ENCODE peak calls at places on chromosome 12, in four cellular contexts. One of them, this sample, is unnamed. For H3K36me3, the result is how much of the 10 kb centered on the place peaks cover.

GRCh38 chr12:12376636-12377448 is 20.0 kb downstream of the BORCS5 start:
- DNase-seq in IMR-90: peak
- DNase-seq in neuronal stem cell: peak
- DNase-seq in ovary: peak
- DNase-seq in this sample: no peak

GRCh38 chr12:47812797-47813490 is 6.8 kb downstream of the HDAC7 start:
- DNase-seq in IMR-90: peak
- DNase-seq in neuronal stem cell: peak
- DNase-seq in ovary: peak
- DNase-seq in this sample: peak

GRCh38 chr12:133201888-133202287 is 20.6 kb downstream of the ZNF268 start:
- DNase-seq in IMR-90: no peak
- DNase-seq in neuronal stem cell: no peak
- DNase-seq in ovary: no peak
- DNase-seq in this sample: no peak

GRCh38 chr12:44155349-44155748 is 319.5 kb downstream of the TMEM117 start:
- DNase-seq in IMR-90: no peak
- DNase-seq in neuronal stem cell: no peak
- DNase-seq in ovary: no peak
- DNase-seq in this sample: no peak

GRCh38 chr12:52347546-52348510 is 19.5 kb downstream of the KRT85 start:
- DNase-seq in IMR-90: no peak
- DNase-seq in neuronal stem cell: no peak
- DNase-seq in ovary: no peak
- DNase-seq in this sample: no peak

GRCh38 chr12:84814664-84815245 is 97.8 kb downstream of the SLC6A15 start:
- DNase-seq in IMR-90: peak
- DNase-seq in neuronal stem cell: no peak
- DNase-seq in ovary: no peak
- DNase-seq in this sample: no peak

GRCh38 chr12:124550123-124551089 is 17.0 kb downstream of the NCOR2 start:
- DNase-seq in IMR-90: no peak
- DNase-seq in neuronal stem cell: no peak
- DNase-seq in ovary: no peak
- DNase-seq in this sample: no peak

GRCh38 chr12:105954891-105955607 is 183.7 kb downstream of the NUAK1 start:
- DNase-seq in IMR-90: peak
- DNase-seq in neuronal stem cell: no peak
- DNase-seq in ovary: no peak
- DNase-seq in this sample: no peak

GRCh38 chr12:80419660-80420059 is 24.4 kb upstream of the PTPRQ start:
- DNase-seq in IMR-90: peak
- DNase-seq in neuronal stem cell: no peak
- DNase-seq in ovary: no peak
- DNase-seq in this sample: no peak

GRCh38 chr12:58086930-58087329 is 145.6 kb downstream of the ATP23 start:
- DNase-seq in IMR-90: no peak
- DNase-seq in neuronal stem cell: no peak
- DNase-seq in ovary: no peak
- DNase-seq in this sample: no peak

GRCh38 chr12:58087428-58088117 is 146.2 kb downstream of the ATP23 start:
- DNase-seq in IMR-90: no peak
- DNase-seq in neuronal stem cell: no peak
- DNase-seq in ovary: no peak
- DNase-seq in this sample: peak

GRCh38 chr12:58081488-58081887 is 140.1 kb downstream of the ATP23 start:
- DNase-seq in IMR-90: no peak
- DNase-seq in neuronal stem cell: no peak
- DNase-seq in ovary: no peak
- DNase-seq in this sample: no peak

GRCh38 chr12:58082996-58083395 is 141.6 kb downstream of the ATP23 start:
- DNase-seq in IMR-90: no peak
- DNase-seq in neuronal stem cell: no peak
- DNase-seq in ovary: no peak
- DNase-seq in this sample: no peak

GRCh38 chr12:58086006-58086405 is 144.6 kb downstream of the ATP23 start:
- DNase-seq in IMR-90: no peak
- DNase-seq in neuronal stem cell: no peak
- DNase-seq in ovary: no peak
- DNase-seq in this sample: no peak
- H3K36me3 ChIP-seq in IMR-90: under half
- H3K36me3 ChIP-seq in neuronal stem cell: under half
- H3K36me3 ChIP-seq in ovary: under half
- H3K36me3 ChIP-seq in this sample: under half

DNA sequence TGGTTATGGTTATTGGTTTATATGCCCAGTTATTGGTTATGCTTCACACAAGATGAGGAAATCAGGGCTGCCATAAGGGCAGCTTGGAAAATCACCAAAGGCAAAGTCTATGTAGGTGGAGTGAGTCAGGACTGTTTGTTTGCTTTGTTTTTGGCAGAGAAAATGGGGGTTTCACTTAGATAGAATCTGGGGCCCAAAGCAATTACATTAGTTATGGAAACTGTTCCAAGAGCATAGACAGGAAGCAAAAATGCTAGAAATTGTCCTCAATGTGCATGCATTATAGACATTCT is 2.2 kb downstream of the VAMP1 start:
- DNase-seq in IMR-90: peak
- DNase-seq in neuronal stem cell: no peak
- DNase-seq in ovary: no peak
- DNase-seq in this sample: no peak
- H3K4me3 ChIP-seq in IMR-90: no peak
- H3K4me3 ChIP-seq in neuronal stem cell: no peak
- H3K4me3 ChIP-seq in ovary: no peak
- H3K4me3 ChIP-seq in this sample: no peak

GRCh38 chr12:117025481-117026151 is 73.6 kb downstream of the TESC start:
- DNase-seq in IMR-90: peak
- DNase-seq in neuronal stem cell: peak
- DNase-seq in ovary: peak
- DNase-seq in this sample: peak
- H3K36me3 ChIP-seq in IMR-90: half or more
- H3K36me3 ChIP-seq in neuronal stem cell: half or more
- H3K36me3 ChIP-seq in ovary: under half
- H3K36me3 ChIP-seq in this sample: under half

GRCh38 chr12:29710104-29710503 is 73.6 kb downstream of the TMTC1 start:
- DNase-seq in IMR-90: no peak
- DNase-seq in neuronal stem cell: peak
- DNase-seq in ovary: peak
- DNase-seq in this sample: no peak
- H3K4me3 ChIP-seq in IMR-90: no peak
- H3K4me3 ChIP-seq in neuronal stem cell: no peak
- H3K4me3 ChIP-seq in ovary: no peak
- H3K4me3 ChIP-seq in this sample: no peak

DNA sequence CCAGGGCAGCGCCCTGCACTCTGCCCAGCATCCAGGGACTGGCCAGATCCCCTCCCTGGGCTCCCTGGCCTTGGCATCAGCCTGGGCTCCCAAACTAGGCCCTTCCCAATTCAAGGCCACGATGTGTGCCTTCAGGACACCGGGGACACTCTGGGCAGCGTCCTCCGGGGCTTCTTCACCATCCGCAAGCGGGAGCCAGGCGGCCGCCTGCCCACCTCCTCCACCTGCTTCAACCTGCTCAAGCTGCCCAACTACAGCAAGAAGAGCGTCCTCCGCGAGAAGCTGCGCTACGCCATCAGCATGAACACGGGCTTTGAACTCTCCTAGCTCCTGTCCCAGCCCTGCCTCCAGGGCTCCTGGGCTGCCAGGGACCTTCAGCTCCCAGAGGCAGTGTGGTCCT is 38.8 kb downstream of the MMAB start:
- DNase-seq in IMR-90: no peak
- DNase-seq in neuronal stem cell: no peak
- DNase-seq in ovary: no peak
- DNase-seq in this sample: no peak
- H3K36me3 ChIP-seq in IMR-90: under half
- H3K36me3 ChIP-seq in neuronal stem cell: half or more
- H3K36me3 ChIP-seq in ovary: under half
- H3K36me3 ChIP-seq in this sample: under half

GRCh38 chr12:89393551-89394121 is 41.3 kb upstream of the DUSP6 start:
- DNase-seq in IMR-90: peak
- DNase-seq in neuronal stem cell: no peak
- DNase-seq in ovary: no peak
- DNase-seq in this sample: no peak
- H3K4me3 ChIP-seq in IMR-90: no peak
- H3K4me3 ChIP-seq in neuronal stem cell: no peak
- H3K4me3 ChIP-seq in ovary: no peak
- H3K4me3 ChIP-seq in this sample: no peak

GRCh38 chr12:54398218-54398617 is 13.7 kb upstream of the ZNF385A start:
- DNase-seq in IMR-90: no peak
- DNase-seq in neuronal stem cell: no peak
- DNase-seq in ovary: no peak
- DNase-seq in this sample: no peak
- H3K36me3 ChIP-seq in IMR-90: half or more
- H3K36me3 ChIP-seq in neuronal stem cell: half or more
- H3K36me3 ChIP-seq in ovary: under half
- H3K36me3 ChIP-seq in this sample: under half

DNA sequence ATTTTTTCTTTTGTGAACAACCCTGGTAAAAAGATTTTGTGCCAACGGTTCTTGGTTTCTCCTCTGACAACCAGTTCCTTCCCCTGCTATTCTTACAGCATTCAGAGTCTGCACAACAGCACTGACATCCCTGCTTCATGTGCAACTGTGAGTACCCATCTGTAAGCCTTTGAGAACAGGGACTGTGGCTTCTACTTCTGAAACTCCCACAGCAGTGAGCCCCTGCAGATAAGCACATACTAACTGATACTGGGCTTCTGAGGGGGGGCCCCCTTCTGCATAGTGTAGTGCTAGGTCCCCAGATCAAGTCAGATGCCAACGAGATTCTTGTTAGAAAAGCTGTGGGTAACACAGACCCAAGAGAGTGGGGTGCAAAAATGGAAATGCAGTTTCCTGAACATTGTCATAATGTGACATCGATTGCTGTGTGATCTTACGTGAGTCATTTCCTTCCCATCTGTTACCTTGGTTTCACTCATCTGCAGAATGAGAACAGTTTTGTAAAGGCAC is 11.1 kb upstream of the NINJ2 start:
- DNase-seq in IMR-90: peak
- DNase-seq in neuronal stem cell: no peak
- DNase-seq in ovary: no peak
- DNase-seq in this sample: no peak
- H3K4me3 ChIP-seq in IMR-90: no peak
- H3K4me3 ChIP-seq in neuronal stem cell: no peak
- H3K4me3 ChIP-seq in ovary: no peak
- H3K4me3 ChIP-seq in this sample: no peak

This sample was measured in testis.